ENCODE peak calls at places on chromosomes 2 and 18, in ten cellular contexts. W is Calu3, T is colonic mucosa, Q is kidney, R is RWPE1, I is AG09319, Y is MM.1S, B is heart left ventricle, S is fibroblast of the aortic adventitia, D is dorsolateral prefrontal cortex. Z is an unnamed sample.

GRCh38 chr2:10993001-10993481 is 81.3 kb downstream of the KCNF1 start:
- DNase-seq in I (no peak), R (no peak), D (no peak), B (no peak), S (no peak), W (no peak), Q (no peak), T (no peak), Y (no peak), Z (no peak)

GRCh38 chr2:59804662-59805258 is 748.7 kb downstream of the BCL11A start:
- DNase-seq in D (no peak), Q (no peak), I (no peak), Y (no peak), T (no peak), W (no peak), R (no peak), S (no peak), B (no peak), Z (no peak)

GRCh38 chr2:196537311-196537710 is 102.2 kb upstream of the CCDC150 start:
- DNase-seq in W (no peak), Y (no peak), S (no peak), T (no peak), D (no peak), B (no peak), Q (no peak), R (no peak), I (no peak), Z (no peak)

GRCh38 chr2:20551231-20551944 is 99.5 kb downstream of the HS1BP3 start:
- DNase-seq in D (peak; percentile 36), Q (no peak), T (no peak), Y (no peak), R (no peak), S (no peak), I (no peak), B (no peak), W (no peak), Z (no peak)

GRCh38 chr2:217797170-217797569 is 205.6 kb downstream of the TNS1 start:
- DNase-seq in B (no peak), I (no peak), Y (no peak), S (no peak), R (no peak), Q (no peak), W (no peak), D (no peak), T (peak; percentile 17), Z (no peak)

GRCh38 chr18:58148954-58149471 is 105.0 kb downstream of the NEDD4L start:
- DNase-seq in S (no peak), T (peak; percentile 49), R (no peak), Y (no peak), D (no peak), Q (no peak), B (no peak), I (no peak), W (no peak), Z (no peak)

GRCh38 chr18:69795785-69796184 is 151.9 kb downstream of the CD226 start:
- DNase-seq in I (peak; percentile 4), Q (no peak), T (no peak), W (no peak), D (no peak), S (no peak), Y (no peak), B (no peak), R (no peak), Z (no peak)

GRCh38 chr18:13137041-13137938 is 81.3 kb upstream of the LDLRAD4 start:
- DNase-seq in B (peak; percentile 26), S (no peak), Q (peak; percentile 77), Y (peak; percentile 14), T (peak; percentile 37), R (no peak), D (no peak), W (peak; percentile 33), I (no peak), Z (peak; percentile 52)

GRCh38 chr18:76307293-76307690 is 187.8 kb downstream of the ZNF516 start:
- DNase-seq in D (no peak), W (no peak), R (no peak), T (no peak), Y (no peak), B (no peak), Q (no peak), S (no peak), I (no peak), Z (no peak)

DNA sequence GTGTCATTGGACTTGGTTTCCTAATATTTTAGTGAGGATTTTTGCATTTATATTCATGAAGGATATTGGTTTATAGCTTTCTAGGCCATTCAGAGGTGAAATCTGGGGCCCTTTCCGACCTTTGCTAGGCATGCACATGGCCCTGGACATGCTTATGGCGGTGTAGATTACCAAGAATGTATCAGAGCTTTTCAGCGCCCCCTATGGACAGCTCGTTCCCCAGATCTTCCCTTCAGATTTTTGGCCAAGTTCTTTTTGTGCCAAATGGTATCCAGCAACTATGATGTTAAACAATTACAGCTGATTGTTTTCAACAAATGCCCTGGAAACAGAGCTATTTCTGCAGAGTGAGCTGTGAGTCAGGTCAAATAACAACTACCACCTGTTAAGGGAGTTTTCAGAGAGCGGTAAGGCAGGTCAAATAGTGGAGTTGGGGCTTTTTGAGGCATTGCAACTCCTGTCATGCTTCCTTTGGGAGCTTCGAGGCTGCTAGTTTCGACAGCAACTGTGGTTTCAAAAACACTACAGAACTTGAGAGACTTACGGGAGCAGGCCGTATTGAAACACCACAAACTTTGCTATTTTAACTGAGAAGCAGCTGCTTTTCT is 188.3 kb downstream of the ZNF516 start:
- DNase-seq in R (no peak), Q (no peak), B (no peak), W (no peak), I (no peak), T (no peak), D (no peak), S (no peak), Y (peak; percentile 95), Z (no peak)
- TF ChIP-seq CTCF in R (no peak), Q (no peak), B (no peak), W (no peak), I (no peak), T (no peak), D (no peak), S (no peak), Y (peak; percentile 67), Z (peak; percentile 34)

GRCh38 chr18:51273435-51273834 is 76.0 kb upstream of the MEX3C start:
- DNase-seq in B (no peak), Y (no peak), S (no peak), W (no peak), R (no peak), T (no peak), Q (no peak), D (no peak), I (no peak), Z (no peak)

GRCh38 chr18:51275712-51276473 is 78.4 kb upstream of the MEX3C start:
- DNase-seq in Y (peak; percentile 37), R (no peak), W (peak; percentile 8), D (no peak), S (peak; percentile 22), I (no peak), T (no peak), B (peak; percentile 46), Q (no peak), Z (no peak)

GRCh38 chr18:51279367-51279984 is 82.0 kb upstream of the MEX3C start:
- DNase-seq in Y (no peak), S (no peak), B (no peak), W (no peak), I (no peak), T (no peak), R (no peak), Q (no peak), D (no peak), Z (no peak)

GRCh38 chr18:51278045-51278649 is 80.7 kb upstream of the MEX3C start:
- DNase-seq in B (peak; percentile 16), Q (no peak), W (peak; percentile 66), T (peak; percentile 62), D (peak; percentile 55), R (peak; percentile 28), Y (peak; percentile 82), S (peak; percentile 10), I (no peak), Z (peak; percentile 70)
- TF ChIP-seq CTCF in B (no peak), Q (peak; percentile 67), W (peak; percentile 77), T (peak; percentile 41), D (peak; percentile 65), R (peak; percentile 66), Y (peak; percentile 92), S (peak; percentile 51), I (peak; percentile 14), Z (peak; percentile 78)

GRCh38 chr2:219543596-219544358 is at the start of the genes CHPF and TMEM198:
- DNase-seq in Y (peak; percentile 97), W (peak; percentile 98), S (peak; percentile 97), D (peak; percentile 99), B (peak; percentile 98), I (peak; percentile 95), R (peak; percentile 99), T (peak; percentile 97), Q (peak; percentile 99), Z (peak; percentile 98)

GRCh38 chr2:219540784-219541504 is 2.7 kb downstream of the CHPF start:
- DNase-seq in Y (no peak), R (no peak), S (no peak), T (no peak), I (no peak), W (no peak), Q (no peak), B (no peak), D (no peak), Z (no peak)

GRCh38 chr2:219544567-219544966 is 739 bp downstream of the TMEM198 start:
- DNase-seq in R (no peak), Q (no peak), Y (no peak), W (no peak), I (no peak), T (no peak), S (no peak), B (no peak), D (no peak), Z (no peak)

GRCh38 chr2:219541611-219542180 is 1.9 kb downstream of the CHPF start:
- DNase-seq in Q (peak; percentile 95), I (no peak), D (peak; percentile 79), S (peak; percentile 52), R (peak; percentile 76), Y (peak; percentile 89), W (peak; percentile 96), T (peak; percentile 93), B (peak; percentile 70), Z (peak; percentile 92)

DNA sequence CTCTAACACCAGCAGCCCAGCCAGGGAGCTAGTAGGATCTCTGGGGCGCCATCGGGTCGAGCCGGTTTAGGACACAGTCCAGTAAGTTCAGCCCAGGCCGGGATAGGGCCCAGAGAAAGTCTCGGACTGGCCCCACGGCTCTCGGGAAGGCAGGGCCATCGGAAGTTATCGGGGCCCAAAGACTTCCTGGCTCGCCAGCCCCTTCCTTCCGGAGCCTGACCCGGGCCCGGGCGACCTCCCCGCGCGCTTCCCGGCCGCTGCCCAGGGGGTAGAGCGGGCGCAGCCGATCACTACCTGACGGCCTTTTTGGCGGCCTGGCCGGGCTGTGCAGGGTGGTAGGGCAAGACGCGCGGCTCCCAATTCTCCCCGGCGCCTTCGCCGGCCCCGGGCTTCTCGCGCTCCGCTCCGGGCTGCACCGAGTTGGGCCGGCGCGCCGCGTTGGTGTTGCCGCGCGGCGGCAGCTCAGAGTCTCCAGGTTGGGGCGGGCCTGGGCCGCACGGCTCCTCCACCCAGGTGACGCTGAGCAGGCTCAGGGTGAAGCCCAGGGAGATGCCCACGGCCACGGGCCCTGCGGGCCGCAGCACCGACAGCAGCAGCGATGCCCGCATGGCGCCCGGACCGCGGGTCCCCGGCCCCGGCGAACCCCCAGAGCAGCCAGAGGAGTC is 546 bp downstream of the CHPF start:
- DNase-seq in Y (peak; percentile 45), B (peak; percentile 42), Q (no peak), W (peak; percentile 69), I (no peak), T (peak; percentile 49), R (peak; percentile 26), S (peak; percentile 25), D (peak; percentile 34), Z (no peak)
- TF ChIP-seq CTCF in Y (no peak), B (no peak), Q (no peak), W (no peak), I (no peak), T (no peak), R (no peak), S (no peak), D (no peak), Z (no peak)

DNA sequence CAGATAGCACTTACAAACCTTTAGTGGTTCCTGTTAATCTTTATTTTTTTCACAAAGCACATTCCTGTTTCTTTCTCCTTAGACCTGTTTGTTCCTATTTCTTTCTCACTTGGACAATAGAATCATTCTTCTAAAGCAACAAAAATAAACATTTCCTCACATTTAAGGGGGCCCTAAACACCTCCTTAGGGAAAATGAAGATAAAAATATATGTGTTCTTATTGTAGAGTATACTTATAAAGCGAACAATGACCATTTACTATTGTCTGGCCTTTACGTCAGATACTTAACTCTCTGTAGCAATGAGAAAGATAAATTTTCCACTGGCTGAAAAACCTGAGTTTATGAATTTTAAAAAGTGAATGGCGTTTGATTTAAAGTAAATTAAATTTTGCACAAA is 234.6 kb downstream of the TCF4 start:
- DNase-seq in T (no peak), R (no peak), S (no peak), D (no peak), I (no peak), Y (no peak), W (no peak), B (no peak), Q (no peak), Z (no peak)
- TF ChIP-seq CTCF in T (no peak), R (no peak), S (no peak), D (no peak), I (no peak), Y (no peak), W (no peak), B (no peak), Q (no peak), Z (no peak)

Z was measured in glutamatergic neuron.